ENCODE peak calls at places on chromosomes 16 and 17, in four cellular contexts. T is NCI-H460; R is activated gamma-delta T cell treated with anti-CD3 and anti-CD28 coated beads, Interleukin-2, amount 50 U/mL, for 16 hours; P is T-helper 1 cell. Z is an unnamed sample.

GRCh38 chr17:52744179-52744578 is 585.7 kb upstream of the CA10 start:
- DNase-seq in T (no peak), R (no peak), P (no peak), Z (no peak)

GRCh38 chr16:53147500-53148065 is 92.8 kb downstream of the CHD9 start:
- DNase-seq in P (no peak), T (no peak), R (no peak), Z (no peak)

GRCh38 chr17:32298298-32298697 is 32.7 kb downstream of the RHBDL3 start:
- DNase-seq in P (no peak), T (no peak), R (no peak), Z (no peak)

GRCh38 chr16:87382023-87382785 is 1.4 kb downstream of the FBXO31 start:
- DNase-seq in R (no peak), P (no peak), T (no peak), Z (no peak)

GRCh38 chr16:26665166-26665939 is 401.4 kb upstream of the C16orf82 start:
- DNase-seq in T (no peak), P (no peak), R (no peak), Z (no peak)

GRCh38 chr16:86806838-86807351 is 228.5 kb downstream of the FOXL1 start:
- DNase-seq in T (no peak), P (no peak), R (no peak), Z (peak)

GRCh38 chr16:68700120-68700519 is 37.0 kb upstream of the CDH1 start:
- DNase-seq in T (no peak), R (no peak), P (no peak), Z (no peak)

GRCh38 chr16:35305476-35305875 is 1846.1 kb downstream of the TP53TG3F start:
- DNase-seq in P (no peak), R (no peak), T (no peak), Z (no peak)

GRCh38 chr16:66359012-66359411 is 7.5 kb upstream of the CDH5 start:
- DNase-seq in T (no peak), R (no peak), P (no peak), Z (no peak)

GRCh38 chr17:42457107-42457787 is 1.4 kb upstream of the ATP6V0A1 start:
- DNase-seq in P (no peak), T (no peak), R (no peak), Z (no peak)

Z was measured in HEK293T.